ENCODE peak calls at places on chromosome 9, in four cellular contexts. E, J, T and S are unnamed samples.
A peak's percentile ranks its signal among the peaks of the same experiment; 100 is the strongest.

GRCh38 chr9:23825700-23826099 is 340 bp downstream of the ELAVL2 start:
- DNase-seq in E (no peak), J (no peak), T (no peak), S (no peak)

GRCh38 chr9:121107041-121107440 is 32.3 kb downstream of the CNTRL start:
- DNase-seq in E (no peak), J (no peak), T (peak; percentile 9), S (no peak)

GRCh38 chr9:2681981-2682380 is 35.3 kb upstream of the KCNV2 start:
- DNase-seq in E (no peak), J (no peak), T (no peak), S (no peak)

GRCh38 chr9:130689937-130690700 is 3.5 kb upstream of the EXOSC2 start:
- DNase-seq in E (peak; percentile 74), J (peak; percentile 95), T (peak; percentile 69), S (no peak)

GRCh38 chr9:123493627-123494026 is 137.6 kb downstream of the CRB2 start:
- DNase-seq in E (no peak), J (no peak), T (no peak), S (no peak)

GRCh38 chr9:121718063-121718462 is 66.6 kb downstream of the DAB2IP start:
- DNase-seq in E (no peak), J (peak; percentile 65), T (peak; percentile 54), S (peak; percentile 35)

GRCh38 chr9:93949073-93949693 is 6.0 kb downstream of the BARX1 start:
- DNase-seq in E (no peak), J (no peak), T (no peak), S (no peak)

GRCh38 chr9:29439961-29440360 is 1866.7 kb upstream of the C9orf72 start:
- DNase-seq in E (no peak), J (no peak), T (peak; percentile 56), S (no peak)